ENCODE peak calls at places on chromosomes 1 and 21, in ten cellular contexts. P is heart left ventricle; A is pancreas; R is left ventricle myocardium inferior; T is D721Med; H is esophagus muscularis mucosa; U is cardiac muscle cell; C is endothelial cell; M is activated CD8-positive, alpha-beta T cell treated with anti-CD3 and anti-CD28 coated beads for 36 hours; B is suprapubic skin. L is an unnamed sample.

GRCh38 chr21:44907966-44908364 is 12.7 kb downstream of the ITGB2 start:
- DNase-seq in C (no peak), H (no peak), P (peak), T (no peak), B (no peak), R (no peak), A (no peak), M (no peak), U (peak), L (no peak)

GRCh38 chr1:170885551-170885950 is 49.8 kb upstream of the MROH9 start:
- DNase-seq in T (no peak), M (no peak), R (no peak), C (no peak), A (no peak), U (no peak), B (no peak), P (no peak), H (no peak), L (no peak)

GRCh38 chr1:74937176-74937575 is 197.0 kb upstream of the LHX8 start:
- DNase-seq in T (no peak), H (no peak), C (no peak), P (no peak), R (no peak), B (no peak), U (no peak), A (no peak), M (no peak), L (no peak)

GRCh38 chr1:54794401-54795099 is 6.6 kb downstream of the TTC22 start:
- DNase-seq in T (no peak), P (no peak), R (no peak), B (no peak), C (no peak), H (no peak), U (no peak), A (no peak), M (no peak), L (no peak)

GRCh38 chr21:38806942-38807284 is 1.2 kb downstream of the ETS2 start:
- DNase-seq in M (peak), B (no peak), U (no peak), C (no peak), P (no peak), A (no peak), H (no peak), R (no peak), T (no peak), L (no peak)

GRCh38 chr1:200762089-200762488 is 23.4 kb downstream of the CAMSAP2 start:
- DNase-seq in M (no peak), H (no peak), T (no peak), R (no peak), A (no peak), P (no peak), C (no peak), U (no peak), B (no peak), L (no peak)

GRCh38 chr1:7478797-7479499 is 292.1 kb upstream of the VAMP3 start:
- DNase-seq in B (no peak), P (peak), H (peak), A (peak), M (peak), C (no peak), R (peak), T (no peak), U (peak), L (no peak)

GRCh38 chr1:221078260-221078965 is 199.2 kb downstream of the HLX start:
- DNase-seq in U (no peak), M (no peak), H (no peak), C (no peak), A (no peak), R (no peak), B (no peak), T (no peak), P (no peak), L (no peak)

GRCh38 chr1:92262516-92262915 is 36.3 kb downstream of the GLMN start:
- DNase-seq in H (no peak), C (no peak), T (no peak), M (no peak), U (peak), P (no peak), B (no peak), R (no peak), A (no peak), L (no peak)

GRCh38 chr1:182384387-182384960 is 7.1 kb downstream of the GLUL start:
- DNase-seq in U (no peak), R (no peak), T (no peak), B (no peak), C (no peak), A (no peak), H (no peak), P (no peak), M (no peak), L (no peak)

GRCh38 chr1:38962560-38962959 is 20.9 kb upstream of the RHBDL2 start:
- DNase-seq in R (no peak), P (no peak), B (no peak), M (no peak), U (peak), C (no peak), A (no peak), T (no peak), H (no peak), L (no peak)

GRCh38 chr1:87588445-87588844 is 259.8 kb downstream of the LMO4 start:
- DNase-seq in P (no peak), H (no peak), R (no peak), T (no peak), B (no peak), U (no peak), A (no peak), C (no peak), M (no peak), L (no peak)

GRCh38 chr1:229199261-229199850 is 71.6 kb upstream of the RAB4A start:
- DNase-seq in C (no peak), H (no peak), T (no peak), P (no peak), B (no peak), M (no peak), R (no peak), U (no peak), A (no peak), L (no peak)

GRCh38 chr1:185681034-185681633 is 53.1 kb upstream of the HMCN1 start:
- DNase-seq in C (peak), P (no peak), H (no peak), U (peak), R (no peak), B (no peak), A (no peak), T (no peak), M (peak), L (no peak)

GRCh38 chr1:228804640-228805413 is 69.5 kb downstream of the RHOU start:
- DNase-seq in U (peak), T (no peak), A (no peak), R (no peak), H (peak), B (no peak), C (no peak), P (no peak), M (peak), L (no peak)

GRCh38 chr1:116256875-116257823 is 115.9 kb upstream of the ATP1A1 start:
- DNase-seq in U (no peak), H (no peak), R (no peak), B (no peak), T (no peak), C (no peak), A (no peak), M (peak), P (no peak), L (no peak)

GRCh38 chr21:42247716-42248115 is 28.8 kb downstream of the ABCG1 start:
- DNase-seq in P (no peak), M (no peak), U (no peak), B (no peak), A (no peak), H (no peak), C (no peak), T (no peak), R (peak), L (no peak)

GRCh38 chr1:152220166-152221163 is 3.5 kb downstream of the HRNR start:
- DNase-seq in B (peak), T (no peak), C (no peak), M (no peak), U (no peak), H (no peak), P (no peak), R (no peak), A (no peak), L (no peak)

GRCh38 chr21:42988234-42988965 is 14.0 kb downstream of the PKNOX1 start:
- DNase-seq in T (no peak), M (no peak), U (peak), A (no peak), R (no peak), C (no peak), P (no peak), B (no peak), H (no peak), L (no peak)

GRCh38 chr1:231778009-231778719 is 151.6 kb downstream of the DISC1 start:
- DNase-seq in R (peak), A (peak), B (peak), T (no peak), P (no peak), C (no peak), M (no peak), U (peak), H (no peak), L (no peak)

GRCh38 chr1:143610196-143610595 is 361.6 kb downstream of the FAM72C start:
- DNase-seq in C (no peak), T (no peak), U (no peak), P (no peak), M (no peak), B (no peak), H (peak), R (no peak), A (no peak), L (no peak)

GRCh38 chr1:143611159-143611558 is 360.6 kb downstream of the FAM72C start:
- DNase-seq in H (no peak), B (no peak), R (no peak), U (peak), A (no peak), C (peak), M (peak), P (no peak), T (no peak), L (no peak)
- TF ChIP-seq CTCF in H (no peak), B (no peak), R (no peak), U (peak), A (no peak), C (peak), M (no peak), P (no peak), T (no peak), L (no peak)

GRCh38 chr1:6171546-6172124 is 8.5 kb downstream of the CHD5 start:
- DNase-seq in A (no peak), H (no peak), U (no peak), R (no peak), T (no peak), C (peak), B (no peak), P (peak), M (no peak), L (no peak)
- TF ChIP-seq CTCF in A (no peak), H (peak), U (peak), R (peak), T (peak), C (no peak), B (no peak), P (no peak), M (no peak), L (no peak)

GRCh38 chr1:21586926-21587601 is 77.8 kb downstream of the ALPL start:
- DNase-seq in B (no peak), P (peak), C (no peak), H (no peak), R (peak), T (no peak), M (no peak), A (peak), U (peak), L (no peak)
- TF ChIP-seq CTCF in B (no peak), P (no peak), C (no peak), H (no peak), R (no peak), T (no peak), M (no peak), A (no peak), U (no peak), L (no peak)

GRCh38 chr1:94061513-94062443 is 59.2 kb downstream of the ABCA4 start:
- DNase-seq in T (peak), U (peak), M (peak), R (peak), B (peak), P (peak), H (no peak), A (peak), C (peak), L (no peak)
- TF ChIP-seq CTCF in T (peak), U (peak), M (peak), R (peak), B (peak), P (peak), H (peak), A (peak), C (peak), L (no peak)

GRCh38 chr1:10421637-10422036 is 8.6 kb upstream of the CENPS start:
- DNase-seq in U (no peak), R (no peak), C (no peak), B (no peak), P (no peak), A (no peak), M (no peak), H (no peak), T (no peak), L (no peak)

GRCh38 chr1:10424034-10424433 is 6.2 kb upstream of the CENPS start:
- DNase-seq in M (no peak), C (no peak), T (no peak), H (no peak), A (no peak), U (peak), P (no peak), R (peak), B (no peak), L (no peak)

GRCh38 chr1:10424651-10425050 is 5.6 kb upstream of the CENPS start:
- DNase-seq in R (no peak), B (no peak), P (no peak), C (no peak), M (no peak), T (no peak), U (no peak), A (no peak), H (no peak), L (no peak)

GRCh38 chr1:10415211-10415930 is 14.9 kb upstream of the CENPS start:
- DNase-seq in U (peak), M (no peak), T (no peak), B (no peak), C (peak), H (no peak), P (no peak), R (no peak), A (no peak), L (no peak)

DNA sequence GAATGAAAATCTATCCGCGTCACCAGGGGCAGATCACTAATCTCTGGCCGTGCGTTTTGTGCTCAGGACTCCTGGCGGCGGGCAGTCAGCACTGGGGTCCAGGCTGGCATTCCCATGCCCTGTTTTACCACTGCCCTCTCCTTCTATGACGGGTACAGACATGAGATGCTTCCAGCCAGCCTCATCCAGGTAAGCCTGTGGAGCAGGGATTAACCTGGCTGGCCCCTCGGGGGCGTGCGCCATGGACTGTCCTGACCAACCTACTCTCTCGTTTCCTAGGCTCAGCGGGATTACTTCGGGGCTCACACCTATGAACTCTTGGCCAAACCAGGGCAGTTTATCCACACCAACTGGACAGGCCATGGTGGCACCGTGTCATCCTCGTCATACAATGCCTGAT is 10.9 kb upstream of the CENPS start:
- DNase-seq in R (no peak), B (no peak), M (no peak), C (no peak), A (no peak), H (no peak), U (no peak), T (no peak), P (no peak), L (no peak)
- TF ChIP-seq CTCF in R (no peak), B (no peak), M (no peak), C (no peak), A (no peak), H (no peak), U (no peak), T (no peak), P (no peak), L (no peak)

L was measured in activated B cell treated with CpG ODN at 0.5 μM for 24 hours.